ENCODE peak calls at places on chromosomes 7 and 10, in seven cellular contexts. One of them, this sample, is unnamed.

GRCh38 chr7:29139796-29140195 is 6.5 kb downstream of the CPVL start:
- DNase-seq in ovary: no peak
- DNase-seq in tibial nerve: no peak
- DNase-seq in GM12878: no peak
- DNase-seq in SK-N-SH: no peak
- DNase-seq in A549: no peak
- DNase-seq in K562: no peak
- DNase-seq in this sample: no peak

GRCh38 chr7:91883676-91884362 is 3.3 kb upstream of the MTERF1 start:
- DNase-seq in K562: peak; percentile 36
- DNase-seq in SK-N-SH: no peak
- DNase-seq in GM12878: no peak
- DNase-seq in ovary: no peak
- DNase-seq in tibial nerve: no peak
- DNase-seq in A549: no peak
- DNase-seq in this sample: no peak

GRCh38 chr10:113415246-113415645 is 137.6 kb upstream of the HABP2 start:
- DNase-seq in A549: no peak
- DNase-seq in SK-N-SH: no peak
- DNase-seq in tibial nerve: no peak
- DNase-seq in GM12878: no peak
- DNase-seq in ovary: no peak
- DNase-seq in K562: no peak
- DNase-seq in this sample: no peak

GRCh38 chr7:90984692-90985091 is 279.5 kb upstream of the FZD1 start:
- DNase-seq in K562: no peak
- DNase-seq in SK-N-SH: no peak
- DNase-seq in ovary: no peak
- DNase-seq in tibial nerve: no peak
- DNase-seq in GM12878: no peak
- DNase-seq in A549: no peak
- DNase-seq in this sample: no peak

GRCh38 chr10:63504145-63504881 is 16.9 kb upstream of the REEP3 start:
- DNase-seq in SK-N-SH: no peak
- DNase-seq in A549: no peak
- DNase-seq in GM12878: no peak
- DNase-seq in ovary: no peak
- DNase-seq in K562: peak; percentile 39
- DNase-seq in tibial nerve: no peak
- DNase-seq in this sample: no peak

GRCh38 chr7:86776136-86776535 is 132.4 kb downstream of the GRM3 start:
- DNase-seq in tibial nerve: no peak
- DNase-seq in SK-N-SH: no peak
- DNase-seq in K562: no peak
- DNase-seq in ovary: no peak
- DNase-seq in A549: no peak
- DNase-seq in GM12878: no peak
- DNase-seq in this sample: no peak

GRCh38 chr10:101939273-101939635 is 95.7 kb upstream of the KCNIP2 start:
- DNase-seq in A549: peak; percentile 9
- DNase-seq in tibial nerve: no peak
- DNase-seq in GM12878: no peak
- DNase-seq in ovary: no peak
- DNase-seq in K562: no peak
- DNase-seq in SK-N-SH: no peak
- DNase-seq in this sample: no peak

GRCh38 chr10:132182591-132182990 is 4.2 kb upstream of the DPYSL4 start:
- DNase-seq in K562: no peak
- DNase-seq in A549: no peak
- DNase-seq in SK-N-SH: no peak
- DNase-seq in tibial nerve: no peak
- DNase-seq in GM12878: no peak
- DNase-seq in ovary: no peak
- DNase-seq in this sample: no peak

GRCh38 chr10:122402548-122403131 is 28.1 kb downstream of the PLEKHA1 start:
- DNase-seq in tibial nerve: no peak
- DNase-seq in SK-N-SH: no peak
- DNase-seq in K562: no peak
- DNase-seq in GM12878: no peak
- DNase-seq in A549: no peak
- DNase-seq in ovary: no peak
- DNase-seq in this sample: no peak

GRCh38 chr7:45143616-45144015 is 14.0 kb upstream of the RAMP3 start:
- DNase-seq in K562: no peak
- DNase-seq in A549: no peak
- DNase-seq in GM12878: no peak
- DNase-seq in tibial nerve: no peak
- DNase-seq in SK-N-SH: no peak
- DNase-seq in ovary: no peak
- DNase-seq in this sample: no peak

GRCh38 chr10:34171957-34172527 is 643.1 kb downstream of the PARD3 start:
- DNase-seq in K562: no peak
- DNase-seq in tibial nerve: no peak
- DNase-seq in SK-N-SH: no peak
- DNase-seq in GM12878: no peak
- DNase-seq in ovary: no peak
- DNase-seq in A549: no peak
- DNase-seq in this sample: no peak

GRCh38 chr7:68688416-68689086 is 909.7 kb upstream of the AUTS2 start:
- DNase-seq in K562: no peak
- DNase-seq in GM12878: no peak
- DNase-seq in A549: no peak
- DNase-seq in ovary: no peak
- DNase-seq in SK-N-SH: no peak
- DNase-seq in tibial nerve: no peak
- DNase-seq in this sample: no peak

GRCh38 chr10:25561761-25562160 is 372.3 kb upstream of the MYO3A start:
- DNase-seq in ovary: no peak
- DNase-seq in A549: no peak
- DNase-seq in SK-N-SH: peak; percentile 14
- DNase-seq in GM12878: no peak
- DNase-seq in K562: no peak
- DNase-seq in tibial nerve: no peak
- DNase-seq in this sample: no peak

GRCh38 chr7:4776160-4776623 is 769 bp downstream of the AP5Z1 start:
- DNase-seq in SK-N-SH: no peak
- DNase-seq in ovary: no peak
- DNase-seq in A549: no peak
- DNase-seq in K562: no peak
- DNase-seq in tibial nerve: no peak
- DNase-seq in GM12878: no peak
- DNase-seq in this sample: no peak

GRCh38 chr10:106559442-106559841 is 605.1 kb downstream of the SORCS1 start:
- DNase-seq in K562: no peak
- DNase-seq in A549: no peak
- DNase-seq in ovary: no peak
- DNase-seq in SK-N-SH: no peak
- DNase-seq in GM12878: no peak
- DNase-seq in tibial nerve: no peak
- DNase-seq in this sample: no peak

GRCh38 chr7:116524609-116525297 is at the start of gene CAV1:
- DNase-seq in A549: peak; percentile 93
- DNase-seq in tibial nerve: peak; percentile 77
- DNase-seq in GM12878: no peak
- DNase-seq in K562: peak; percentile 76
- DNase-seq in ovary: peak; percentile 86
- DNase-seq in SK-N-SH: peak; percentile 60
- DNase-seq in this sample: peak; percentile 96
- TF ChIP-seq EP300 in A549: peak; percentile 36
- TF ChIP-seq EP300 in tibial nerve: no peak
- TF ChIP-seq EP300 in GM12878: no peak
- TF ChIP-seq EP300 in K562: no peak
- TF ChIP-seq EP300 in ovary: no peak
- TF ChIP-seq EP300 in SK-N-SH: peak; percentile 25
- TF ChIP-seq EP300 in this sample: no peak

GRCh38 chr10:100645111-100645510 is 100.3 kb upstream of the PAX2 start:
- DNase-seq in GM12878: no peak
- DNase-seq in ovary: no peak
- DNase-seq in A549: no peak
- DNase-seq in K562: no peak
- DNase-seq in SK-N-SH: no peak
- DNase-seq in tibial nerve: no peak
- DNase-seq in this sample: no peak
- H3K27ac ChIP-seq in GM12878: no peak overlapping the region
- H3K27ac ChIP-seq in ovary: no peak overlapping the region
- H3K27ac ChIP-seq in A549: no peak overlapping the region
- H3K27ac ChIP-seq in K562: no peak overlapping the region
- H3K27ac ChIP-seq in SK-N-SH: no peak overlapping the region
- H3K27ac ChIP-seq in tibial nerve: no peak overlapping the region
- H3K27ac ChIP-seq in this sample: no peak overlapping the region

GRCh38 chr7:74478671-74479065 is 25.0 kb downstream of the GTF2IRD1 start:
- DNase-seq in A549: no peak
- DNase-seq in tibial nerve: no peak
- DNase-seq in GM12878: no peak
- DNase-seq in SK-N-SH: no peak
- DNase-seq in ovary: no peak
- DNase-seq in K562: no peak
- DNase-seq in this sample: no peak
- TF ChIP-seq EP300 in A549: no peak
- TF ChIP-seq EP300 in tibial nerve: no peak
- TF ChIP-seq EP300 in GM12878: no peak
- TF ChIP-seq EP300 in SK-N-SH: no peak
- TF ChIP-seq EP300 in ovary: no peak
- TF ChIP-seq EP300 in K562: no peak
- TF ChIP-seq EP300 in this sample: no peak

DNA sequence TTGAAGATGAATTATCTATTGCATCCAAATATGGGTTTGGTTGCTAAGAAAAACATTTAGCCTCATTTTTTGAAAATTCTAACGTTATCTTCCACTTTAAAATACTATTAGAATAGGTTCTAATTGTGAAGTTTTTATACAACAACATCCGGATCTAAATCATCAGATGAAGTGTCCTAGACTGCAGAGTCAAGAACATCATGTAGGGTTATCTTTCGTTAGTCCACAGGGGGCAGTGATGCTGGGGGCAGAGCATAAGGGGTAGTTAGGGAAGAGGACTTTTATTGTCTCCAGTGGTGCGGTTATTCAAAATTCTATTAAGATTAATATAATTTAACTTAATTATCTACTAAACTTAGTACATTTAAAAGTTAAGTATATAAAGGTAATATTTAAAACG is 990.6 kb upstream of the PHF14 start:
- DNase-seq in ovary: no peak
- DNase-seq in tibial nerve: no peak
- DNase-seq in A549: no peak
- DNase-seq in SK-N-SH: no peak
- DNase-seq in K562: no peak
- DNase-seq in GM12878: no peak
- DNase-seq in this sample: no peak
- H3K27ac ChIP-seq in ovary: no peak overlapping the region
- H3K27ac ChIP-seq in tibial nerve: no peak overlapping the region
- H3K27ac ChIP-seq in A549: no peak overlapping the region
- H3K27ac ChIP-seq in SK-N-SH: no peak overlapping the region
- H3K27ac ChIP-seq in K562: no peak overlapping the region
- H3K27ac ChIP-seq in GM12878: no peak overlapping the region
- H3K27ac ChIP-seq in this sample: no peak overlapping the region

GRCh38 chr7:136134503-136134902 is 157.3 kb upstream of the MTPN start:
- DNase-seq in SK-N-SH: no peak
- DNase-seq in A549: no peak
- DNase-seq in tibial nerve: no peak
- DNase-seq in GM12878: no peak
- DNase-seq in K562: no peak
- DNase-seq in ovary: no peak
- DNase-seq in this sample: no peak
- TF ChIP-seq EP300 in SK-N-SH: no peak
- TF ChIP-seq EP300 in A549: no peak
- TF ChIP-seq EP300 in tibial nerve: no peak
- TF ChIP-seq EP300 in GM12878: no peak
- TF ChIP-seq EP300 in K562: no peak
- TF ChIP-seq EP300 in ovary: no peak
- TF ChIP-seq EP300 in this sample: no peak

This sample was measured in sigmoid colon.